ENCODE peak calls at places on chromosomes 16 and 17, in ten cellular contexts. G, P, X, T, J, F, A, H, U and E are unnamed samples.

GRCh38 chr16:27579086-27579980 is 29.4 kb downstream of the KATNIP start:
- DNase-seq in P (no peak), J (no peak), H (no peak), T (no peak), A (no peak), F (no peak), G (peak), U (peak), X (no peak), E (peak)

GRCh38 chr17:79808763-79809529 is 12.1 kb upstream of the CBX8 start:
- DNase-seq in A (no peak), T (no peak), P (no peak), H (peak), X (no peak), U (no peak), J (no peak), F (no peak), G (peak), E (no peak)

GRCh38 chr17:66469890-66470289 is 167.5 kb downstream of the PRKCA start:
- DNase-seq in F (no peak), P (no peak), J (no peak), G (no peak), U (no peak), H (no peak), X (no peak), T (no peak), A (no peak), E (no peak)

GRCh38 chr17:80365983-80366382 is 49.0 kb upstream of the ENDOV start:
- DNase-seq in G (no peak), A (no peak), H (peak), U (no peak), J (no peak), P (no peak), F (no peak), X (no peak), T (no peak), E (peak)

GRCh38 chr17:16352303-16352837 is 899 bp downstream of the CENPV start:
- DNase-seq in H (peak), G (peak), A (no peak), X (peak), U (peak), F (peak), J (no peak), T (peak), P (no peak), E (no peak)

GRCh38 chr16:11329080-11329491 is 16.2 kb upstream of the RMI2 start:
- DNase-seq in X (no peak), T (peak), U (no peak), H (no peak), F (peak), G (no peak), A (no peak), P (no peak), J (no peak), E (no peak)

GRCh38 chr17:82629748-82630147 is 18.5 kb downstream of the WDR45B start:
- DNase-seq in A (no peak), G (no peak), U (no peak), J (no peak), X (no peak), T (no peak), H (no peak), P (no peak), F (no peak), E (no peak)

GRCh38 chr17:18002171-18002570 is 29.5 kb downstream of the DRC3 start:
- DNase-seq in T (no peak), X (no peak), P (no peak), J (no peak), F (no peak), H (no peak), A (no peak), G (no peak), U (no peak), E (no peak)

GRCh38 chr17:76388966-76389888 is 4.8 kb downstream of the SPHK1 start:
- DNase-seq in U (no peak), H (no peak), A (no peak), J (no peak), F (no peak), G (no peak), X (no peak), T (no peak), P (no peak), E (no peak)

GRCh38 chr16:4652561-4652960 is 27.9 kb downstream of the MGRN1 start:
- DNase-seq in F (no peak), P (no peak), X (no peak), T (no peak), H (peak), A (no peak), G (no peak), J (no peak), U (no peak), E (no peak)

GRCh38 chr16:77868478-77868877 is 80.1 kb downstream of the VAT1L start:
- DNase-seq in G (no peak), U (no peak), T (peak), A (no peak), X (no peak), F (no peak), J (no peak), P (no peak), H (no peak), E (no peak)

GRCh38 chr16:10026593-10026992 is 155.6 kb downstream of the GRIN2A start:
- DNase-seq in A (no peak), U (no peak), T (no peak), J (no peak), G (no peak), X (no peak), P (no peak), H (no peak), F (no peak), E (no peak)

GRCh38 chr16:14559809-14560227 is 70.2 kb downstream of the PARN start:
- DNase-seq in X (peak), P (no peak), H (no peak), F (no peak), T (no peak), G (peak), J (no peak), A (no peak), U (peak), E (no peak)

GRCh38 chr16:68737046-68737729 is at the start of gene CDH1:
- DNase-seq in X (peak), G (no peak), H (peak), F (no peak), A (peak), P (no peak), J (no peak), T (peak), U (no peak), E (no peak)

GRCh38 chr16:54347961-54348360 is 61.4 kb upstream of the IRX3 start:
- DNase-seq in U (no peak), P (no peak), F (no peak), J (no peak), H (no peak), G (no peak), T (no peak), X (no peak), A (no peak), E (peak)

GRCh38 chr16:58035356-58036170 is 10.0 kb downstream of the MMP15 start:
- DNase-seq in H (no peak), T (no peak), U (no peak), G (no peak), P (no peak), J (no peak), A (no peak), X (peak), F (no peak), E (no peak)

GRCh38 chr17:17080181-17080631 is 37.9 kb downstream of the MPRIP start:
- DNase-seq in G (no peak), J (no peak), A (no peak), F (no peak), X (peak), U (no peak), H (no peak), T (no peak), P (no peak), E (peak)

GRCh38 chr17:67657596-67657995 is 60.1 kb upstream of the NOL11 start:
- DNase-seq in F (no peak), A (no peak), T (no peak), G (no peak), U (no peak), J (no peak), X (no peak), P (no peak), H (no peak), E (no peak)
- TF ChIP-seq CTCF in F (no peak), A (no peak), T (no peak), G (no peak), U (no peak), J (no peak), X (no peak), P (no peak), H (no peak), E (no peak)

GRCh38 chr16:88831838-88832237 is 20.1 kb upstream of the APRT start:
- DNase-seq in G (no peak), U (no peak), F (no peak), A (no peak), J (no peak), P (no peak), T (no peak), X (no peak), H (peak), E (no peak)
- TF ChIP-seq CTCF in G (no peak), U (no peak), F (no peak), A (no peak), J (no peak), P (no peak), T (no peak), X (no peak), H (no peak), E (no peak)

GRCh38 chr16:81478294-81478693 is 33.7 kb downstream of the CMIP start:
- DNase-seq in A (no peak), P (no peak), U (no peak), X (no peak), J (no peak), G (no peak), T (no peak), F (no peak), H (no peak), E (no peak)

GRCh38 chr16:81482329-81483063 is 37.9 kb downstream of the CMIP start:
- DNase-seq in X (no peak), A (no peak), H (peak), U (no peak), P (no peak), F (no peak), J (no peak), T (no peak), G (no peak), E (no peak)

GRCh38 chr16:81483064-81483969 is 38.7 kb downstream of the CMIP start:
- DNase-seq in F (no peak), G (peak), H (no peak), U (peak), P (no peak), J (no peak), A (no peak), X (no peak), T (no peak), E (no peak)

GRCh38 chr16:81478876-81479496 is 34.4 kb downstream of the CMIP start:
- DNase-seq in H (no peak), P (no peak), X (no peak), F (no peak), G (no peak), T (peak), U (no peak), J (peak), A (no peak), E (no peak)

DNA sequence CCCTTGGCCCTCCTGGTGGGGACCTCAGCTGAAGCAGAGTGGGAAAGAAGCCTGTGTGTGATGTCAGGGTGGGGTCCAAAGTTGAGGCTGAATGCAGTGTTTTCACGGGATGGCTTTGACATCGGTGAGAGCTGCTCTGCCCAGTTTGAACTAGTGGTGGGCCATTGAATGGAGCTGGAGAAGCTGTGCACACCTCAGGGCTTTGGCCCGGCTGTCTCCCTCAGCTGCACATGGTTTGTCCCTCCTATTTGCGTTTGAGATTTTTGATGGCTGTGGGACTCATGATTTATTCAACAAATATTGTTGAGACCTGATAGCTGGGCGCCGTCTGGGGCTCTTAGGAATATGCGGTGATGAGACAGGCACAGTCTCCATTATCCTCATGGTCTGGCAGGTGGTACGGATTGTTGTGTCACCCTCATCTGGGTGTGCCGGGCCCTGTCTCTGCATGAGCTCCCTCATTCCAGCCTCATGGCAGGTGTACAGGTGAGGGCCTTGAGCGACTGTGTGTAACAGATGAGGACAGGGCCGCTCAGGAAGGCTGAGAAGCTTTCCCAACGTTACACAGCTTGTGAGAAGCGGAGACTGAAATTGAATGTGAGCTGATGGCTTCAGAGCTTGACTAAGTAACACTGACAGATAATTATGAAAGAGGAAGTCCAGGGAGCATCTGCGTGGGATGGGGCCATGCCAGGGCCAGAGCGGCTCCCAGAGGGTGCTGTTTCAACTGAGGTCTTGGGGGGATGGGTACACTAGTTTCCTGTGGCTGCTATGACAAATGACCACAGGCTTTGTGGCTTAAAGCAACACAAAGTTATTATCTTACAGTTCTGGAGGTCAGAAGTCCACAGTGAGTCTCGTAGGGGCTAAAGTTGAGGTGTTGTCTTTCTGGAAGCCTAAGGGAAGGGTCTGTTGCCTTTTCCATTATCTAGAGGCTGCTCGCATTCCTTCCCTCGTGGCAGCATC is 36.5 kb downstream of the CMIP start:
- DNase-seq in X (peak), U (no peak), T (peak), J (peak), F (peak), H (no peak), A (peak), P (no peak), G (peak), E (peak)
- TF ChIP-seq CTCF in X (no peak), U (no peak), T (no peak), J (no peak), F (no peak), H (no peak), A (no peak), P (no peak), G (no peak), E (no peak)

GRCh38 chr17:30805944-30806456 is 18.5 kb downstream of the CRLF3 start:
- DNase-seq in P (no peak), X (no peak), G (no peak), F (no peak), H (no peak), J (no peak), T (no peak), U (no peak), A (no peak), E (no peak)
- TF ChIP-seq CTCF in P (no peak), X (peak), G (peak), F (peak), H (no peak), J (no peak), T (no peak), U (peak), A (no peak), E (no peak)

GRCh38 chr16:3012246-3012645 is 477 bp upstream of the CLDN9 start:
- DNase-seq in A (no peak), G (no peak), X (no peak), U (no peak), P (no peak), J (no peak), H (no peak), F (no peak), T (no peak), E (no peak)

GRCh38 chr16:3013998-3014690 is 1.4 kb downstream of the CLDN9 start:
- DNase-seq in T (no peak), P (no peak), X (no peak), J (no peak), G (no peak), A (no peak), H (no peak), U (no peak), F (no peak), E (no peak)

GRCh38 chr16:3014971-3015370 is 2.2 kb downstream of the CLDN9 start:
- DNase-seq in P (no peak), G (no peak), A (no peak), U (no peak), J (no peak), F (no peak), X (no peak), H (no peak), T (no peak), E (no peak)

GRCh38 chr16:3012828-3013420 is at the start of gene CLDN9:
- DNase-seq in J (no peak), A (no peak), H (peak), U (no peak), F (no peak), X (peak), T (no peak), P (no peak), G (no peak), E (no peak)

DNA sequence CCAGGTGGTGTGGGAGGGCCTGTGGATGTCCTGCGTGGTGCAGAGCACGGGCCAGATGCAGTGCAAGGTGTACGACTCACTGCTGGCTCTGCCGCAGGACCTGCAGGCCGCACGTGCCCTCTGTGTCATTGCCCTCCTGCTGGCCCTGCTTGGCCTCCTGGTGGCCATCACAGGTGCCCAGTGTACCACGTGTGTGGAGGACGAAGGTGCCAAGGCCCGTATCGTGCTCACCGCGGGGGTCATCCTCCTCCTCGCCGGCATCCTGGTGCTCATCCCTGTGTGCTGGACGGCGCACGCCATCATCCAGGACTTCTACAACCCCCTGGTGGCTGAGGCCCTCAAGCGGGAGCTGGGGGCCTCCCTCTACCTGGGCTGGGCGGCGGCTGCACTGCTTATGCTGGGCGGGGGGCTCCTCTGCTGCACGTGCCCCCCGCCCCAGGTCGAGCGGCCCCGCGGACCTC is 798 bp downstream of the CLDN9 start:
- DNase-seq in J (no peak), F (no peak), T (no peak), G (no peak), P (no peak), X (no peak), H (no peak), A (no peak), U (no peak), E (no peak)
- TF ChIP-seq CTCF in J (no peak), F (no peak), T (no peak), G (no peak), P (no peak), X (no peak), H (no peak), A (no peak), U (no peak), E (no peak)